ENCODE peak calls at places on chromosomes 2 and 18, in four cellular contexts. T is glutamatergic neuron, X is GM18507, O is choroid plexus epithelial cell. V is an unnamed sample.

GRCh38 chr18:55253814-55254213 is 294.6 kb upstream of the CCDC68 start:
- DNase-seq in T (no peak), X (no peak), O (no peak), V (no peak)

GRCh38 chr2:96537066-96537733 is 648 bp downstream of the ARID5A start:
- DNase-seq in T (no peak), X (peak), O (peak), V (peak)

GRCh38 chr2:65263257-65263656 is 35.6 kb downstream of the ACTR2 start:
- DNase-seq in T (no peak), X (no peak), O (no peak), V (no peak)

GRCh38 chr2:207960911-207961310 is 64.4 kb downstream of the PLEKHM3 start:
- DNase-seq in T (no peak), X (no peak), O (no peak), V (no peak)

GRCh38 chr2:46335404-46335965 is 38.3 kb downstream of the EPAS1 start:
- DNase-seq in T (no peak), X (no peak), O (peak), V (no peak)

GRCh38 chr2:38523728-38524437 is 78.8 kb downstream of the HNRNPLL start:
- DNase-seq in T (no peak), X (no peak), O (no peak), V (no peak)

GRCh38 chr2:88739985-88740600 is 48.6 kb downstream of the RPIA start:
- DNase-seq in T (peak), X (peak), O (peak), V (peak)

GRCh38 chr2:168457177-168457905 is 1.3 kb downstream of the CERS6 start:
- DNase-seq in T (no peak), X (no peak), O (no peak), V (peak)

GRCh38 chr18:52007109-52007508 is 332.9 kb upstream of the DCC start:
- DNase-seq in T (no peak), X (no peak), O (no peak), V (no peak)

GRCh38 chr2:34004936-34005335 is 405.8 kb upstream of the FAM98A start:
- DNase-seq in T (no peak), X (no peak), O (no peak), V (no peak)

GRCh38 chr2:95266781-95267430 is 7.3 kb upstream of the PROM2 start:
- DNase-seq in T (no peak), X (no peak), O (no peak), V (no peak)

GRCh38 chr2:27408601-27409320 is 630 bp downstream of the PPM1G start:
- DNase-seq in T (peak), X (no peak), O (no peak), V (no peak)

GRCh38 chr18:54147439-54147838 is 77.0 kb downstream of the MBD2 start:
- DNase-seq in T (no peak), X (no peak), O (no peak), V (peak)

GRCh38 chr18:5175378-5175777 is 21.7 kb downstream of the AKAIN1 start:
- DNase-seq in T (no peak), X (no peak), O (no peak), V (no peak)

GRCh38 chr18:75546964-75547363 is 119.5 kb upstream of the SMIM21 start:
- DNase-seq in T (no peak), X (no peak), O (no peak), V (no peak)

GRCh38 chr2:15606481-15607441 is 15.1 kb downstream of the DDX1 start:
- DNase-seq in T (no peak), X (no peak), O (no peak), V (no peak)

GRCh38 chr2:213490087-213490486 is 205.8 kb downstream of the SPAG16 start:
- DNase-seq in T (no peak), X (no peak), O (no peak), V (no peak)

GRCh38 chr2:230949966-230950832 is 25.2 kb upstream of the GPR55 start:
- DNase-seq in T (no peak), X (no peak), O (no peak), V (peak)

GRCh38 chr2:236286866-236287545 is 22.8 kb upstream of the ASB18 start:
- DNase-seq in T (no peak), X (no peak), O (peak), V (no peak)

GRCh38 chr2:166900700-166901099 is 12.4 kb downstream of the XIRP2 start:
- DNase-seq in T (no peak), X (no peak), O (peak), V (no peak)

GRCh38 chr2:138823651-138824050 is 43.5 kb upstream of the NXPH2 start:
- DNase-seq in T (no peak), X (no peak), O (no peak), V (no peak)

GRCh38 chr2:172968061-172968469 is 107.6 kb upstream of the MAP3K20 start:
- DNase-seq in T (no peak), X (no peak), O (peak), V (no peak)